ENCODE peak calls at places on chromosomes 6 and 20, in nine cellular contexts. K, R, L, X, Q, G, Z, D and F are unnamed samples.

GRCh38 chr6:84583784-84584183 is 180.6 kb downstream of the TBX18 start:
- DNase-seq in D (no peak), X (peak; percentile 3), Q (no peak), R (no peak), K (no peak), G (no peak), Z (no peak), L (no peak), F (no peak)

GRCh38 chr6:148223424-148223842 is 119.2 kb upstream of the SASH1 start:
- DNase-seq in Z (no peak), K (no peak), X (peak; percentile 83), G (no peak), R (no peak), L (no peak), Q (no peak), D (no peak), F (no peak)

GRCh38 chr20:53281557-53282117 is 309.5 kb downstream of the TSHZ2 start:
- DNase-seq in G (no peak), L (no peak), Z (no peak), X (no peak), D (no peak), Q (peak; percentile 33), K (peak; percentile 2), R (no peak), F (no peak)

GRCh38 chr6:158122048-158122447 is 46.0 kb downstream of the SERAC1 start:
- DNase-seq in Q (no peak), R (no peak), D (no peak), Z (no peak), X (no peak), G (no peak), K (no peak), L (no peak), F (no peak)

GRCh38 chr20:10646886-10647420 is 26.8 kb downstream of the JAG1 start:
- DNase-seq in Z (no peak), R (no peak), K (no peak), X (no peak), Q (no peak), G (no peak), D (no peak), L (no peak), F (no peak)

GRCh38 chr6:125258651-125259353 is 43.0 kb downstream of the HDDC2 start:
- DNase-seq in Z (no peak), X (no peak), K (no peak), D (no peak), G (no peak), L (no peak), Q (no peak), R (no peak), F (no peak)

GRCh38 chr6:15510121-15510520 is 152.7 kb downstream of the DTNBP1 start:
- DNase-seq in D (no peak), L (no peak), Z (no peak), X (no peak), G (peak; percentile 52), Q (no peak), R (no peak), K (no peak), F (no peak)

GRCh38 chr6:128363424-128363823 is 157.0 kb downstream of the PTPRK start:
- DNase-seq in R (no peak), Z (no peak), Q (no peak), L (no peak), G (no peak), D (no peak), X (no peak), K (no peak), F (no peak)

GRCh38 chr6:37057128-37057471 is 51.6 kb downstream of the FGD2 start:
- DNase-seq in D (no peak), Q (no peak), K (no peak), R (no peak), X (no peak), Z (no peak), G (no peak), L (no peak), F (no peak)

GRCh38 chr6:49935387-49935786 is 28.6 kb downstream of the DEFB114 start:
- DNase-seq in K (no peak), Q (no peak), L (no peak), G (no peak), D (no peak), Z (no peak), X (no peak), R (no peak), F (no peak)

GRCh38 chr20:58092871-58093270 is 135.6 kb downstream of the ANKRD60 start:
- DNase-seq in Z (peak; percentile 53), G (no peak), D (no peak), R (no peak), K (no peak), X (no peak), Q (peak; percentile 18), L (no peak), F (no peak)

GRCh38 chr6:142933701-142934100 is 11.3 kb downstream of the HIVEP2 start:
- DNase-seq in X (no peak), D (no peak), R (no peak), L (no peak), K (no peak), G (no peak), Z (no peak), Q (no peak), F (no peak)

GRCh38 chr6:6998194-6998569 is 109.6 kb upstream of the RREB1 start:
- DNase-seq in L (no peak), X (peak; percentile 75), Z (no peak), G (no peak), R (no peak), D (no peak), Q (no peak), K (peak; percentile 35), F (no peak)

GRCh38 chr6:3325210-3325609 is 66.5 kb downstream of the PSMG4 start:
- DNase-seq in K (no peak), Z (no peak), X (peak; percentile 88), D (no peak), L (no peak), R (no peak), G (no peak), Q (no peak), F (peak; percentile 59)

GRCh38 chr20:20096421-20096820 is 44.1 kb downstream of the CFAP61 start:
- DNase-seq in K (no peak), D (no peak), Q (no peak), R (no peak), L (no peak), G (no peak), X (peak; percentile 29), Z (no peak), F (no peak)

DNA sequence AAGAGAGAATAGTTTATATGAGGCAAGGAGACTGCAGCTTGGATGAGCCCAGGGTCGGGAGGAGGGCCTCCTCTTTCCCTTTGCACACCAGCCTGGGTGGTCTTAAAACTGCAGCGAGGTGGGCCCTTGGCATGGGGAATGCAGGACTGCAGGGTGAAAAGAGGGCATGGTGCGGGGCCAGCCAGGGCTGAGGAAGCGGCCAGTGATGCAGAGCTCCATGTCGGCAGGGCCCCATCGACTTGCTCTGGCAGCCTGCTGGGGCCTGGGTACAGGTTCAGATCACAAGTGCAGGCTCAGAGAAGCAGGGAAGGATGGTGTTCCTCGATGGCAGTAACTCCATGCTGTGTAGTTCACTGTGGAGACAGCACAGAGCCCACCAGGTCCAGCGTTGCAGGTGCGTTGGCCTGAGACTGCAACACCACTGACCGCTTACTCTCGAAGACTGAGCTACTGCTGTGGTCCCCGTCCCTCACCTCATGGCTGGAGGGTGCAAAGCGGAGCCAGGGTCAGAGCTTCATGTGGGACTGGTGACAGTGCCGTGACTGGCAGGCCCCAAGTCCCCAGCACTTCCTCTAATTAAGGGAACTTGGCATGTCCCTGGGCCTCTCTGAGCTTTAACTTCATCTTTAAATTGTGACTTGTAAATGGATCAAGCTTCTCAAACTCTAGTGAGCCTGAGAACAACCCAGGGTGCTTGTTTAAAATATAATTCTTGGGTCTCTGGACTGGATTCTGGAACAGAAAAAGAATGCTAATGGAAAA is 223.2 kb downstream of the SYNDIG1 start:
- DNase-seq in Q (peak; percentile 17), D (peak; percentile 7), Z (no peak), X (no peak), K (no peak), L (no peak), R (no peak), G (peak; percentile 39), F (no peak)
- H3K4me1 ChIP-seq in Q (no peaks in the 10 kb centered on the region), D (no peaks in the 10 kb centered on the region), Z (peaks cover 5% of the 10 kb centered on the region), X (peaks cover 9% of the 10 kb centered on the region), K (no peaks in the 10 kb centered on the region), L (no peaks in the 10 kb centered on the region), R (no peaks in the 10 kb centered on the region), G (peaks cover 16% of the 10 kb centered on the region), F (no peaks in the 10 kb centered on the region)

DNA sequence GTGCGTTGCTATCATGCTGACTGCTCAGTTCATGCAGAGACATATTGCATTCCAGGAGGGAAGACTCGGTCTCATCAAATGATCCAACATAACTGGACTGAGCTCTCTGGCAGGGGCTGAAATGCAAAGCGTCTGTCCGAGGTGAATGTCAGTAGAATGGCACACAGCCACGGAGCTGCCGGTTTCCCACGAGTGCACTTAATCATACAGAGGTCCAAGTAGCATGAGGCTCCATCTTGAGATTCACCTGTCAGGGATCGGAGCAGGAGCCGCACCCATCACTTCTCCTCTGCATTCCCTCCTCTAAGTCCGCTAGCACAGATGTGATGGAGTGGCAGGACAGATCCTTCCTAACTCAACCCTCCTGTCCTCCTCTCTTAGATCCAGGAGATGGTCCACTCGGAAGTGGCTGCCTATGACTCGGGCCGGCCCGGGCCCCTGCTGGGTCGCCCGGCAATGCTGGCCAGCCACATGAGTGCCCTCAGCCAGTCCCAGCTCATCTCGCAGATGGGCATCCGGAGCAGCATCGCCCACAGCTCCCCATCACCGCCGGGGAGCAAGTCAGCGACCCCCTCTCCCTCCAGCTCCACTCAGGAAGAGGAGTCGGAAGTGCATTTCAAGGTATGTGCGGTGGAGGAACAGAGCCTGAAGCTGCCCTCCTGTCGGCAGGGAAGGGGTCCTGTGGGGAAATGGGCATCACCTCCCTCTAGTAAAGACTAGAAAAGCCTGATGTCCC is 135.9 kb downstream of the JPH2 start:
- DNase-seq in Q (peak; percentile 19), D (no peak), Z (no peak), G (no peak), K (no peak), X (no peak), R (no peak), L (no peak), F (no peak)
- H3K4me1 ChIP-seq in Q (no peaks in the 10 kb centered on the region), D (no peaks in the 10 kb centered on the region), Z (no peaks in the 10 kb centered on the region), G (no peaks in the 10 kb centered on the region), K (no peaks in the 10 kb centered on the region), X (no peaks in the 10 kb centered on the region), R (no peaks in the 10 kb centered on the region), L (peaks cover under 1% of the 10 kb centered on the region), F (no peaks in the 10 kb centered on the region)

GRCh38 chr6:25014375-25014774 is 78.6 kb upstream of the RIPOR2 start:
- DNase-seq in R (no peak), X (peak; percentile 34), L (no peak), D (no peak), Z (no peak), K (no peak), Q (no peak), G (no peak), F (no peak)
- H3K4me1 ChIP-seq in R (peaks cover 32% of the 10 kb centered on the region), X (peaks cover 71% of the 10 kb centered on the region), L (peaks cover 46% of the 10 kb centered on the region), D (no peaks in the 10 kb centered on the region), Z (peaks cover 2% of the 10 kb centered on the region), K (no peaks in the 10 kb centered on the region), Q (no peaks in the 10 kb centered on the region), G (no peaks in the 10 kb centered on the region), F (no peaks in the 10 kb centered on the region)

DNA sequence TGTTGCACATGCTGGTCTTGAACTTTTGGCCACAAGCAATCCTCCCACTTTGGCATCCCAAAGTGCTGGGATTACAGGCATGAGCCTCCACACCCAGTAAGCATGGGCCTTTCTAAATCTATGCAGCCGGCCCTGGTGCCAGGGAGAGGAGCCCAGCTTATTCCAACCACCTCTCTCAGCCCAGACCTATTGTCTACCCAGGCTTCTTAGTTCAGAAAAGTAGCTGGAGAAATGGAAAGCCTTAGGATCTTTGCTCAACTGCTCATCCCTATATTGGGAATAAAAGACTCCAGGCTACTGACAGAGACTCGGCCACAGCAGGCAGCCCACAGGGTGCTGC is 7.8 kb upstream of the PCIF1 start:
- DNase-seq in D (no peak), Z (no peak), Q (no peak), K (no peak), L (no peak), G (no peak), X (no peak), R (no peak), F (no peak)
- H3K4me1 ChIP-seq in D (no peaks in the 10 kb centered on the region), Z (peaks cover 8% of the 10 kb centered on the region), Q (no peaks in the 10 kb centered on the region), K (no peaks in the 10 kb centered on the region), L (no peaks in the 10 kb centered on the region), G (peaks cover 6% of the 10 kb centered on the region), X (no peaks in the 10 kb centered on the region), R (peaks cover 3% of the 10 kb centered on the region), F (peaks cover 10% of the 10 kb centered on the region)